ENCODE peak calls at places on chromosome 11, in ten cellular contexts. B is heart right ventricle, Z is Calu3, X is HFFc6, A is stomach, W is AG04450, J is natural killer cell, I is breast epithelium, Q is cardiac muscle cell, E is CD14-positive monocyte. O is an unnamed sample.

GRCh38 chr11:124928942-124929663 is 6.7 kb downstream of the HEPACAM start:
- DNase-seq in B (no peak), Z (no peak), X (no peak), A (no peak), W (no peak), J (no peak), I (no peak), Q (no peak), E (no peak), O (no peak)

GRCh38 chr11:69854719-69855118 is 35.5 kb upstream of the FGF3 start:
- DNase-seq in B (no peak), Z (peak; percentile 33), X (peak; percentile 49), A (no peak), W (no peak), J (no peak), I (no peak), Q (no peak), E (no peak), O (no peak)

GRCh38 chr11:95512177-95512576 is 277.4 kb downstream of the FAM76B start:
- DNase-seq in B (no peak), Z (no peak), X (no peak), A (no peak), W (no peak), J (no peak), I (peak; percentile 52), Q (no peak), E (no peak), O (no peak)

GRCh38 chr11:41273908-41274307 is 185.5 kb downstream of the LRRC4C start:
- DNase-seq in B (no peak), Z (no peak), X (no peak), A (no peak), W (no peak), J (no peak), I (no peak), Q (peak; percentile 17), E (no peak), O (no peak)

GRCh38 chr11:43580735-43581369 is 99.7 kb upstream of the HSD17B12 start:
- DNase-seq in B (no peak), Z (no peak), X (no peak), A (no peak), W (no peak), J (no peak), I (no peak), Q (peak; percentile 56), E (no peak), O (no peak)

GRCh38 chr11:12234216-12234615 is 123.8 kb downstream of the MICAL2 start:
- DNase-seq in B (no peak), Z (no peak), X (no peak), A (no peak), W (no peak), J (no peak), I (no peak), Q (no peak), E (no peak), O (no peak)

GRCh38 chr11:41446566-41446965 is 12.9 kb downstream of the LRRC4C start:
- DNase-seq in B (no peak), Z (no peak), X (no peak), A (no peak), W (no peak), J (no peak), I (no peak), Q (no peak), E (no peak), O (no peak)

GRCh38 chr11:82980292-82980691 is 78.8 kb downstream of the DDIAS start:
- DNase-seq in B (no peak), Z (no peak), X (peak; percentile 79), A (no peak), W (peak; percentile 36), J (no peak), I (no peak), Q (no peak), E (no peak), O (no peak)

GRCh38 chr11:36431429-36432092 is 78.5 kb downstream of the TRAF6 start:
- DNase-seq in B (no peak), Z (peak; percentile 30), X (peak; percentile 92), A (peak; percentile 27), W (peak; percentile 95), J (no peak), I (no peak), Q (no peak), E (peak; percentile 57), O (no peak)

GRCh38 chr11:33015621-33016551 is at the start of gene DEPDC7:
- DNase-seq in B (peak; percentile 85), Z (peak; percentile 91), X (peak; percentile 80), A (peak; percentile 89), W (peak; percentile 67), J (peak; percentile 83), I (peak; percentile 58), Q (peak; percentile 87), E (peak; percentile 78), O (peak; percentile 88)

GRCh38 chr11:125333354-125334077 is 162.5 kb downstream of the FEZ1 start:
- DNase-seq in B (no peak), Z (no peak), X (no peak), A (no peak), W (no peak), J (no peak), I (no peak), Q (no peak), E (no peak), O (no peak)

DNA sequence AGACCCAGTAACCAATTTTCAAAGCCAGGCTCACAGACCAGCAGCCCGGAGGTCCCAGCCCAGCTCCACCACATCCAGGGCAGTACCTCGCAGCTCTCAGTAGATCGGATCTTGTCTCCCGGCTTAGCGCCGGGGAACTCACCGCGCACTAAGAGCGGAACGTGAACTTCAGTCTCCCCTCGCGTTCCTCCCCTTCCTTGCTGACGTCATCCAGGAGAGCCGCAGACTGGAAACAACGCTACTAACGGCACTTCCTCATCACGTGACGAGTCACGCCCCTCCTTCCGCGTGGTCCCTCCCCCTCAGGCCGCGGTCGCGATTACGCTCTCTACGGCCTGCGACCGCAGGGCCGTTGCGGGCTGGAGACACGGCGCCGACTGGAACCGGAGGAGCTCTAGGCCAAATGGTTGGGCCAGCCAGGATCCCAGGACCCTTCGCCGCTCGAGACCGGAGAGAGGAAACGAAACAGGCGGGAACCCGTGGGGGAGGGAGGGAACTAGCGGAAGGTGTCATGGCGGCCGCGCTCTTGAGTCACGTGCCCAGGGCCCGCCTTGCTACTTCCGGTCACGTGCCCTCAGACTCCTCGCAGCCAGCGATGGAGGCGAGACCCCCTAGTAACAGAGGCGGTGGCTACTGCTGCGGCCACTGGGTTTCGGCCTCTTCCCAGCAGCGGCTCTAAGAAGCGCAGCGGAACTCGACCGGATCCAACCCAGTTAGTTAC is at the start of the genes GTF2H1 and HPS5:
- DNase-seq in B (peak; percentile 92), Z (peak; percentile 94), X (peak; percentile 96), A (peak; percentile 96), W (peak; percentile 96), J (peak; percentile 96), I (peak; percentile 96), Q (peak; percentile 98), E (peak; percentile 98), O (peak; percentile 93)
- TF ChIP-seq CTCF in B (no peak), Z (no peak), X (no peak), A (no peak), W (no peak), J (no peak), I (no peak), Q (no peak), E (no peak), O (no peak)

GRCh38 chr11:8230178-8230859 is 33.4 kb downstream of the LMO1 start:
- DNase-seq in B (no peak), Z (no peak), X (no peak), A (no peak), W (no peak), J (no peak), I (no peak), Q (no peak), E (no peak), O (no peak)
- TF ChIP-seq CTCF in B (no peak), Z (no peak), X (peak; percentile 25), A (no peak), W (no peak), J (no peak), I (no peak), Q (no peak), E (no peak), O (no peak)

GRCh38 chr11:118435233-118435892 is 929 bp upstream of the KMT2A start:
- DNase-seq in B (peak; percentile 49), Z (peak; percentile 31), X (no peak), A (peak; percentile 53), W (no peak), J (peak; percentile 45), I (no peak), Q (peak; percentile 89), E (peak; percentile 44), O (peak; percentile 86)

GRCh38 chr11:118436639-118437045 is 350 bp downstream of the KMT2A start:
- DNase-seq in B (peak; percentile 37), Z (no peak), X (no peak), A (no peak), W (no peak), J (no peak), I (no peak), Q (peak; percentile 53), E (no peak), O (no peak)

GRCh38 chr11:118434553-118435232 is 1.6 kb upstream of the KMT2A start:
- DNase-seq in B (peak; percentile 17), Z (peak; percentile 22), X (no peak), A (no peak), W (no peak), J (peak; percentile 23), I (no peak), Q (peak; percentile 81), E (no peak), O (peak; percentile 75)

GRCh38 chr11:118437046-118437735 is 899 bp downstream of the KMT2A start:
- DNase-seq in B (no peak), Z (peak; percentile 15), X (no peak), A (no peak), W (no peak), J (peak; percentile 32), I (peak; percentile 61), Q (peak; percentile 61), E (peak; percentile 43), O (no peak)

GRCh38 chr11:118435893-118436624 is at the start of gene KMT2A:
- DNase-seq in B (peak; percentile 99), Z (peak; percentile 98), X (peak; percentile 97), A (peak; percentile 97), W (peak; percentile 91), J (peak; percentile 97), I (peak; percentile 96), Q (peak; percentile 98), E (peak; percentile 90), O (peak; percentile 100)
- TF ChIP-seq CTCF in B (no peak), Z (no peak), X (peak; percentile 54), A (peak; percentile 22), W (no peak), J (no peak), I (peak; percentile 100), Q (no peak), E (no peak), O (no peak)

DNA sequence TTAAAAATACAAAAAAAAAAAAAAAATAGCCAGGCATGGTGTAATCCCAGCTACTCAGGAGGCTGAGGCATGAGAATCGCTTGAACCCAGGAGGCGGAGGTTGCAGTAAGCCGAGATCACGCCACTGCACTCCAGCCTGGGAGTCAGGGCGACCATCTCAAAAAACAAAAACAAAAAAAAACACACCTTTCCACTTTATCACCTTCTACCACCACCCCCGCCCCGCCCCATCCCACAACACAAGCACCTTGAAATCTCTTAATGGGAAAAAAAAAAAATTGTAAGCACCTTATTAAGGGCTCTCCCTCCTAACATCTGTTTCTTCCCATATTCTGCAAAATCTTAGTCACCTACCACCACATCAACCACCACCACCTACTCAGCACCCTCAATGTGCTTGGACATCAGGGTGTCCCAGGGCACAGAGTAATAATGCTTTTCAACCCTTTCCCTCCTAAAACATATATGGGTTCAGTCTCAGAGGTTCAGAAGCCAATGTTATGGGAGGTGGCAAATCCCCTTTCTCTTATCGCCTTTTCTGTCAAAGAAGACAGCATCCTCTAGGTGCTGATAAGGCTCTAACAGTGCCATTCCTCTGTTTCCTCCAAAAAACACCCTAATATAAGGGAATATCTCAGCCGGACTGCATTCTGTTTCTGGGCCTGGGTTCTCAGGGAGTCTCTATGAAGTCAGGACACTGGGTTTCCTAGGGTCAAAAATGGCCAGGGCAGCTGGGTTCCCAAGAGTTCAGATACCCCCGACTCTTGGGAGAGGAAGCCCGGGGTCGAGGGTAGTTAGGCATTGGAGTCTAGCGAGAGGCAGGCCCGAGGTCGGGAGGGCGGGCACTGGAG is 721 bp downstream of the INTS5 start:
- DNase-seq in B (no peak), Z (no peak), X (no peak), A (no peak), W (no peak), J (no peak), I (no peak), Q (no peak), E (no peak), O (no peak)
- TF ChIP-seq CTCF in B (no peak), Z (no peak), X (no peak), A (no peak), W (no peak), J (no peak), I (no peak), Q (no peak), E (no peak), O (no peak)